ENCODE peak calls at places on chromosomes 16 and 17, in five cellular contexts. One of them, this sample, is unnamed.

GRCh38 chr16:46980926-46981325 is 7.5 kb upstream of the DNAJA2 start:
- DNase-seq in cardiac muscle cell: peak
- DNase-seq in GM23248: no peak
- DNase-seq in tibial artery: no peak
- DNase-seq in brain microvascular endothelial cell: no peak
- DNase-seq in this sample: no peak

GRCh38 chr16:16150878-16151152 is 72.5 kb downstream of the ABCC6 start:
- DNase-seq in cardiac muscle cell: no peak
- DNase-seq in GM23248: no peak
- DNase-seq in tibial artery: no peak
- DNase-seq in brain microvascular endothelial cell: no peak
- DNase-seq in this sample: no peak

GRCh38 chr17:55420067-55420775 is 1.4 kb downstream of the MMD start:
- DNase-seq in cardiac muscle cell: no peak
- DNase-seq in GM23248: no peak
- DNase-seq in tibial artery: no peak
- DNase-seq in brain microvascular endothelial cell: no peak
- DNase-seq in this sample: no peak

GRCh38 chr17:76497979-76498885 is 3.0 kb downstream of the RHBDF2 start:
- DNase-seq in cardiac muscle cell: peak
- DNase-seq in GM23248: peak
- DNase-seq in tibial artery: peak
- DNase-seq in brain microvascular endothelial cell: peak
- DNase-seq in this sample: peak

GRCh38 chr16:84448444-84448843 is 56.0 kb downstream of the MEAK7 start:
- DNase-seq in cardiac muscle cell: no peak
- DNase-seq in GM23248: no peak
- DNase-seq in tibial artery: peak
- DNase-seq in brain microvascular endothelial cell: no peak
- DNase-seq in this sample: no peak

GRCh38 chr16:67165121-67166034 is 833 bp downstream of the HSF4 start:
- DNase-seq in cardiac muscle cell: peak
- DNase-seq in GM23248: peak
- DNase-seq in tibial artery: no peak
- DNase-seq in brain microvascular endothelial cell: no peak
- DNase-seq in this sample: no peak

GRCh38 chr17:73155410-73156165 is 9.2 kb upstream of the SSTR2 start:
- DNase-seq in cardiac muscle cell: no peak
- DNase-seq in GM23248: no peak
- DNase-seq in tibial artery: no peak
- DNase-seq in brain microvascular endothelial cell: no peak
- DNase-seq in this sample: peak

GRCh38 chr17:82647593-82648164 is 565 bp downstream of the WDR45B start:
- DNase-seq in cardiac muscle cell: peak
- DNase-seq in GM23248: peak
- DNase-seq in tibial artery: peak
- DNase-seq in brain microvascular endothelial cell: no peak
- DNase-seq in this sample: peak

GRCh38 chr17:78359216-78359935 is 501 bp downstream of the SOCS3 start:
- DNase-seq in cardiac muscle cell: peak
- DNase-seq in GM23248: peak
- DNase-seq in tibial artery: peak
- DNase-seq in brain microvascular endothelial cell: no peak
- DNase-seq in this sample: peak

GRCh38 chr16:11321662-11322061 is 23.6 kb upstream of the RMI2 start:
- DNase-seq in cardiac muscle cell: no peak
- DNase-seq in GM23248: no peak
- DNase-seq in tibial artery: no peak
- DNase-seq in brain microvascular endothelial cell: no peak
- DNase-seq in this sample: no peak

GRCh38 chr17:78040561-78041400 is 82.3 kb downstream of the TNRC6C start:
- DNase-seq in cardiac muscle cell: peak
- DNase-seq in GM23248: peak
- DNase-seq in tibial artery: peak
- DNase-seq in brain microvascular endothelial cell: peak
- DNase-seq in this sample: peak

GRCh38 chr16:69924041-69924775 is 26.9 kb upstream of the CLEC18A start:
- DNase-seq in cardiac muscle cell: no peak
- DNase-seq in GM23248: peak
- DNase-seq in tibial artery: no peak
- DNase-seq in brain microvascular endothelial cell: no peak
- DNase-seq in this sample: no peak

GRCh38 chr16:28824548-28824973 is 1.8 kb downstream of the ATXN2L start:
- DNase-seq in cardiac muscle cell: no peak
- DNase-seq in GM23248: no peak
- DNase-seq in tibial artery: no peak
- DNase-seq in brain microvascular endothelial cell: no peak
- DNase-seq in this sample: no peak

GRCh38 chr16:27365142-27366089 is 36.6 kb upstream of the IL21R start:
- DNase-seq in cardiac muscle cell: no peak
- DNase-seq in GM23248: peak
- DNase-seq in tibial artery: no peak
- DNase-seq in brain microvascular endothelial cell: peak
- DNase-seq in this sample: no peak

GRCh38 chr16:27363246-27363632 is 38.7 kb upstream of the IL21R start:
- DNase-seq in cardiac muscle cell: no peak
- DNase-seq in GM23248: no peak
- DNase-seq in tibial artery: no peak
- DNase-seq in brain microvascular endothelial cell: no peak
- DNase-seq in this sample: peak

GRCh38 chr16:27362570-27363245 is 39.3 kb upstream of the IL21R start:
- DNase-seq in cardiac muscle cell: no peak
- DNase-seq in GM23248: no peak
- DNase-seq in tibial artery: no peak
- DNase-seq in brain microvascular endothelial cell: no peak
- DNase-seq in this sample: no peak

GRCh38 chr16:27363797-27364196 is 38.2 kb upstream of the IL21R start:
- DNase-seq in cardiac muscle cell: no peak
- DNase-seq in GM23248: no peak
- DNase-seq in tibial artery: peak
- DNase-seq in brain microvascular endothelial cell: no peak
- DNase-seq in this sample: no peak

DNA sequence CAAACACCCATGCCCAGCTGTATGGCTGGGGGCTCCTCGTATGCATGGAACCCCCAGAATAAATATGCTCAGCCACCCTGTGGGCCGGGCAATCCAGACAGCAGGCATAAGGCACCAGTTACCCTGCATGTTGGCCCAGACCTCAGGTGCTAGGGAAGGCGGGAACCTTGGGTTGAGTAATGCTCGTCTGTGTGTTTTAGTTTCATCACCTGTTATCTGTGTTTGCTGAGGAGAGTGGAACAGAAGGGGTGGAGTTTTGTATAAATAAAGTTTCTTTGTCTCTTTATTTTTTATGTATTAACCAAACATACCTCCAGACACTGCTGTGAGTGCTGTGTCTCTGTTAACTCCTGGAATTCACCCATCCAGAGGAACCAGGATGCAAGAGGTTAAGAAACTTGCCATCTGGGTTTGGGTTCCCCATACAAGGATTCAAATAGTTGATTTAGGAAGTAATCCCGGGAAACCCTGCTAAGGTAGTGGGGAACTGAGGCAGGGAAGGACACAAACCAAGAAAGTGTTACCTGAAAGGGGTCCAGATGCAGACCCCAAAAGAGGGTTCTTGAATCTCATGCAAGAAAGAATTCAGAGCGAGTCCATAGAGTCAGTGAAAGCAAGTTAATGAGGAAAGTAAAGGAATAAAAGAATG is 37.4 kb upstream of the IL21R start:
- DNase-seq in cardiac muscle cell: no peak
- DNase-seq in GM23248: no peak
- DNase-seq in tibial artery: no peak
- DNase-seq in brain microvascular endothelial cell: no peak
- DNase-seq in this sample: no peak
- H3K27ac ChIP-seq in cardiac muscle cell: peak
- H3K27ac ChIP-seq in GM23248: peak
- H3K27ac ChIP-seq in tibial artery: no peak
- H3K27ac ChIP-seq in brain microvascular endothelial cell: peak
- H3K27ac ChIP-seq in this sample: no peak

DNA sequence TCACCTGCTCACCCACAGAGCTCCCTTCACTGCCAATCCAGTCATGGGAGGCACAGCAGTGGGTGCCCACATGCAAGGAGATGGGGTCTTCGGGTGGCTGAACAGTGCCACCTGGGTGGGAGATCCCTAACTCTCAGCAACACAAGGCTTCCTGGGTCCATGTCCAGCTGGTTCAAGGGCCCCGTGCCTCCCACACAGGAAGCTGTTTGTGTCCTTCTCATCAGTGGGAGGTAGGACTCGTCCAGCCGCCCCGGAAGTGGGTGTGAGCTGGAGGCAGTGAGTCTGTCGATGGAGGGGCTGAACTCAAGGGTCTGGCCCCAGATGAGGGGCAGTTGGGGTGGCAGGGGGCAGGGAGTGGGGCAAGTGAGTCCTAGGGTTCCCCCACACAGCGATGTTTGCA is 1.6 kb downstream of the FBXL16 start:
- DNase-seq in cardiac muscle cell: no peak
- DNase-seq in GM23248: no peak
- DNase-seq in tibial artery: no peak
- DNase-seq in brain microvascular endothelial cell: no peak
- DNase-seq in this sample: no peak
- H3K4me3 ChIP-seq in cardiac muscle cell: no peak
- H3K4me3 ChIP-seq in GM23248: no peak
- H3K4me3 ChIP-seq in tibial artery: no peak
- H3K4me3 ChIP-seq in brain microvascular endothelial cell: no peak
- H3K4me3 ChIP-seq in this sample: peak

GRCh38 chr17:32126746-32127145 is 15.6 kb upstream of the RHOT1 start:
- DNase-seq in cardiac muscle cell: no peak
- DNase-seq in GM23248: no peak
- DNase-seq in tibial artery: no peak
- DNase-seq in brain microvascular endothelial cell: no peak
- DNase-seq in this sample: no peak
- H3K27ac ChIP-seq in cardiac muscle cell: no peak
- H3K27ac ChIP-seq in GM23248: peak
- H3K27ac ChIP-seq in tibial artery: peak
- H3K27ac ChIP-seq in brain microvascular endothelial cell: no peak
- H3K27ac ChIP-seq in this sample: no peak

DNA sequence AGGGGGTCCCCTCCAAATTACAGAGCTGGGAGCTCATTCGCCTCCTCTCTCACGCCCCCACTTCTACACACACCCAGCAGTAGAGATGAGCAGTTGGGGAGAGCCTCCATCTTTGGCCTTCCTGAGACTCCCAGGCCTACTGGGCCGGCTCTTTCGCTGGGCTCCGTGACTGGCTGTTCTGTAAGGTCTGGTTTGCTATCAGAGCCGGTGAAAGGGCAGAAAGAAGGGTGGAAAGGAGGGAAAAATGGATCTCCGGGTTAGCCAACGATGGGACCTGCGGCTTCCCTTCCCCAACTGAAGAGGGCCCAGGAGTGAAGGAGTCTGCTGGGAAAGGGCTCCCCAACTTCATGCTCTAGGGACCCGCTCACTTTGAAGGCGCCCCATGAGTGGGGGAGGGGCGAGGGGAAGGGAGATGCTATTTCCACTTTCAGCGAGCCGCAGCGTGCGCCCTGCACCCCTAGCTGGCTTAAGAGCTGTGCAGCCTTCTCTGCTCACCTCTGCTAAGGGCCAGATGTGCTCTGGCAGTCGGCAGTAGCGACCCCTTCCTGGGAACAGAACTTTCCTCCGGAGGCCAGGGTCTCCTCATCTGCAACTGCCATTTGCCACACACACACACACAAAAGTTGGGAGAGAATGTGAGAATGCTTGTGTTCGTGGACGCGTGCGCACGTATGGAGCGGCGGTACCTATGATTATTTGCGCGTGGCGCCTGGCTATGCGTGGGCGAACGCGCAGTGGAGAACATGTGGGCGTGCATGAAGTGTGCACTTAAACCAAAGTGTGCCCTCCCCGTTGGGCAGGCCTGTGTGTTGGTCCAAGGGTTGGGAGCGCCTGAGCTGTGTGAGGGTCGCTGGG is 2.9 kb upstream of the FOXF1 start:
- DNase-seq in cardiac muscle cell: no peak
- DNase-seq in GM23248: no peak
- DNase-seq in tibial artery: no peak
- DNase-seq in brain microvascular endothelial cell: no peak
- DNase-seq in this sample: no peak
- H3K4me3 ChIP-seq in cardiac muscle cell: no peak
- H3K4me3 ChIP-seq in GM23248: no peak
- H3K4me3 ChIP-seq in tibial artery: no peak
- H3K4me3 ChIP-seq in brain microvascular endothelial cell: no peak
- H3K4me3 ChIP-seq in this sample: no peak